ENCODE peak calls at places on chromosomes 11 and 22, in nine cellular contexts. Z is body of pancreas, E is GM20000, J is A549, R is astrocyte of the spinal cord, C is GM12865, B is breast epithelium, S is hepatocyte, T is esophagus squamous epithelium. I is an unnamed sample.

GRCh38 chr11:120911943-120912342 is 112.0 kb upstream of the TBCEL start:
- DNase-seq in Z (no peak), E (no peak), J (no peak), R (no peak), C (no peak), B (no peak), S (no peak), T (no peak), I (no peak)

GRCh38 chr11:13341028-13341427 is 63.4 kb downstream of the BMAL1 start:
- DNase-seq in Z (no peak), E (no peak), J (no peak), R (no peak), C (no peak), B (no peak), S (no peak), T (no peak), I (no peak)

GRCh38 chr11:44434191-44434590 is 124.3 kb upstream of the ALX4 start:
- DNase-seq in Z (no peak), E (no peak), J (no peak), R (no peak), C (no peak), B (no peak), S (no peak), T (no peak), I (no peak)

GRCh38 chr11:129023968-129024676 is 81.5 kb upstream of the TP53AIP1 start:
- DNase-seq in Z (peak), E (no peak), J (no peak), R (peak), C (no peak), B (peak), S (peak), T (no peak), I (no peak)

GRCh38 chr11:17747131-17747955 is 12.8 kb downstream of the KCNC1 start:
- DNase-seq in Z (no peak), E (no peak), J (no peak), R (no peak), C (no peak), B (peak), S (no peak), T (no peak), I (no peak)

GRCh38 chr11:74574563-74574962 is 17.8 kb upstream of the POLD3 start:
- DNase-seq in Z (no peak), E (no peak), J (no peak), R (no peak), C (no peak), B (no peak), S (no peak), T (no peak), I (no peak)

GRCh38 chr11:14643697-14644395 is at the start of gene PDE3B:
- DNase-seq in Z (peak), E (peak), J (peak), R (peak), C (peak), B (peak), S (peak), T (no peak), I (peak)

GRCh38 chr11:122758974-122759373 is 79.3 kb upstream of the CRTAM start:
- DNase-seq in Z (no peak), E (no peak), J (no peak), R (peak), C (no peak), B (no peak), S (no peak), T (no peak), I (peak)

GRCh38 chr11:76153609-76153949 is 52.7 kb downstream of the WNT11 start:
- DNase-seq in Z (no peak), E (no peak), J (no peak), R (no peak), C (no peak), B (no peak), S (no peak), T (no peak), I (no peak)

GRCh38 chr22:19448739-19449421 is 1.4 kb upstream of the C22orf39 start:
- DNase-seq in Z (no peak), E (peak), J (no peak), R (no peak), C (peak), B (no peak), S (no peak), T (no peak), I (peak)

GRCh38 chr11:70301191-70301590 is 30.7 kb downstream of the PPFIA1 start:
- DNase-seq in Z (no peak), E (no peak), J (no peak), R (no peak), C (no peak), B (no peak), S (no peak), T (no peak), I (no peak)

GRCh38 chr11:128776088-128776433 is 82.2 kb downstream of the FLI1 start:
- DNase-seq in Z (no peak), E (no peak), J (no peak), R (no peak), C (peak), B (no peak), S (no peak), T (no peak), I (peak)

GRCh38 chr11:130323452-130324448 is 9.0 kb upstream of the ZBTB44 start:
- DNase-seq in Z (no peak), E (no peak), J (no peak), R (no peak), C (no peak), B (no peak), S (no peak), T (no peak), I (no peak)

GRCh38 chr11:122874991-122875390 is 7.6 kb upstream of the JHY start:
- DNase-seq in Z (no peak), E (no peak), J (no peak), R (no peak), C (peak), B (no peak), S (no peak), T (no peak), I (no peak)

GRCh38 chr22:19929586-19930302 is 11.8 kb upstream of the COMT start:
- DNase-seq in Z (no peak), E (no peak), J (no peak), R (no peak), C (no peak), B (no peak), S (no peak), T (no peak), I (no peak)

GRCh38 chr11:17421781-17422180 is 33.3 kb upstream of the KCNJ11 start:
- DNase-seq in Z (no peak), E (no peak), J (no peak), R (no peak), C (no peak), B (no peak), S (no peak), T (no peak), I (no peak)

GRCh38 chr11:13294771-13295579 is 17.4 kb downstream of the BMAL1 start:
- DNase-seq in Z (no peak), E (no peak), J (no peak), R (no peak), C (no peak), B (no peak), S (no peak), T (no peak), I (no peak)

GRCh38 chr11:36774603-36775002 is 176.6 kb upstream of the RAG2 start:
- DNase-seq in Z (no peak), E (no peak), J (no peak), R (no peak), C (no peak), B (no peak), S (no peak), T (no peak), I (no peak)

GRCh38 chr22:48798281-48799226 is 1029.1 kb downstream of the BRD1 start:
- DNase-seq in Z (no peak), E (no peak), J (no peak), R (no peak), C (no peak), B (no peak), S (no peak), T (no peak), I (no peak)

GRCh38 chr11:24723231-24723630 is 226.4 kb downstream of the LUZP2 start:
- DNase-seq in Z (no peak), E (no peak), J (no peak), R (no peak), C (no peak), B (no peak), S (no peak), T (no peak), I (no peak)

GRCh38 chr11:12274558-12275197 is 102.7 kb upstream of the PARVA start:
- DNase-seq in Z (peak), E (no peak), J (no peak), R (peak), C (no peak), B (peak), S (no peak), T (no peak), I (peak)

GRCh38 chr22:20229916-20230775 is 38.0 kb downstream of the RTN4R start:
- DNase-seq in Z (no peak), E (no peak), J (no peak), R (no peak), C (no peak), B (no peak), S (no peak), T (no peak), I (no peak)

GRCh38 chr11:6351782-6352181 is 31.5 kb upstream of the CAVIN3 start:
- DNase-seq in Z (no peak), E (no peak), J (no peak), R (no peak), C (no peak), B (no peak), S (no peak), T (no peak), I (peak)

GRCh38 chr22:46042786-46043185 is 65.8 kb upstream of the WNT7B start:
- DNase-seq in Z (peak), E (no peak), J (no peak), R (no peak), C (no peak), B (peak), S (no peak), T (no peak), I (no peak)

GRCh38 chr11:14423633-14424032 is 64.7 kb upstream of the RRAS2 start:
- DNase-seq in Z (no peak), E (no peak), J (no peak), R (peak), C (no peak), B (no peak), S (no peak), T (no peak), I (no peak)

GRCh38 chr11:104106136-104106754 is 57.7 kb downstream of the PDGFD start:
- DNase-seq in Z (no peak), E (no peak), J (no peak), R (no peak), C (no peak), B (no peak), S (no peak), T (no peak), I (no peak)

GRCh38 chr22:41998361-41999261 is at the start of gene WBP2NL:
- DNase-seq in Z (peak), E (peak), J (peak), R (peak), C (peak), B (peak), S (no peak), T (peak), I (peak)

GRCh38 chr11:57190548-57190947 is 8.8 kb downstream of the LRRC55 start:
- DNase-seq in Z (no peak), E (no peak), J (no peak), R (no peak), C (no peak), B (no peak), S (no peak), T (no peak), I (no peak)

GRCh38 chr11:30002157-30002556 is 14.7 kb downstream of the KCNA4 start:
- DNase-seq in Z (no peak), E (no peak), J (no peak), R (no peak), C (no peak), B (no peak), S (no peak), T (no peak), I (no peak)

GRCh38 chr11:102849319-102849718 is 5.9 kb upstream of the MMP3 start:
- DNase-seq in Z (no peak), E (no peak), J (no peak), R (peak), C (no peak), B (no peak), S (no peak), T (no peak), I (no peak)

GRCh38 chr22:29625090-29625825 is 21.8 kb downstream of the NF2 start:
- DNase-seq in Z (peak), E (peak), J (peak), R (peak), C (peak), B (no peak), S (peak), T (no peak), I (peak)

GRCh38 chr22:41479671-41480396 is 10.9 kb downstream of the ACO2 start:
- DNase-seq in Z (no peak), E (no peak), J (no peak), R (peak), C (no peak), B (no peak), S (peak), T (no peak), I (no peak)

GRCh38 chr11:122140535-122140934 is 24.5 kb upstream of the BLID start:
- DNase-seq in Z (no peak), E (no peak), J (no peak), R (peak), C (no peak), B (no peak), S (no peak), T (no peak), I (no peak)

GRCh38 chr11:47348859-47349258 is 3.6 kb downstream of the MYBPC3 start:
- DNase-seq in Z (no peak), E (no peak), J (peak), R (peak), C (peak), B (no peak), S (no peak), T (no peak), I (peak)

GRCh38 chr11:132058211-132058772 is 687.9 kb downstream of the NTM start:
- DNase-seq in Z (no peak), E (no peak), J (no peak), R (peak), C (no peak), B (no peak), S (no peak), T (no peak), I (no peak)

GRCh38 chr11:1555713-1556153 is 16.3 kb downstream of the DUSP8 start:
- DNase-seq in Z (no peak), E (no peak), J (no peak), R (no peak), C (no peak), B (no peak), S (no peak), T (no peak), I (no peak)

GRCh38 chr11:1557168-1557884 is 14.7 kb downstream of the DUSP8 start:
- DNase-seq in Z (no peak), E (no peak), J (no peak), R (no peak), C (no peak), B (no peak), S (no peak), T (no peak), I (no peak)

GRCh38 chr11:1556278-1557167 is 15.5 kb downstream of the DUSP8 start:
- DNase-seq in Z (no peak), E (no peak), J (no peak), R (no peak), C (no peak), B (no peak), S (no peak), T (no peak), I (no peak)

GRCh38 chr11:1554981-1555712 is 16.9 kb downstream of the DUSP8 start:
- DNase-seq in Z (no peak), E (no peak), J (no peak), R (no peak), C (no peak), B (no peak), S (no peak), T (no peak), I (no peak)

GRCh38 chr11:1553808-1554594 is 18.1 kb downstream of the DUSP8 start:
- DNase-seq in Z (peak), E (no peak), J (no peak), R (no peak), C (no peak), B (no peak), S (peak), T (no peak), I (no peak)
- TF ChIP-seq CTCF in Z (peak), E (no peak), J (no peak), R (no peak), C (no peak), B (no peak), S (peak), T (no peak), I (no peak)

GRCh38 chr11:118295834-118296454 is 8.6 kb upstream of the CD3E start:
- DNase-seq in Z (peak), E (no peak), J (no peak), R (peak), C (peak), B (no peak), S (peak), T (no peak), I (peak)
- TF ChIP-seq CTCF in Z (peak), E (peak), J (peak), R (peak), C (peak), B (no peak), S (peak), T (peak), I (peak)

DNA sequence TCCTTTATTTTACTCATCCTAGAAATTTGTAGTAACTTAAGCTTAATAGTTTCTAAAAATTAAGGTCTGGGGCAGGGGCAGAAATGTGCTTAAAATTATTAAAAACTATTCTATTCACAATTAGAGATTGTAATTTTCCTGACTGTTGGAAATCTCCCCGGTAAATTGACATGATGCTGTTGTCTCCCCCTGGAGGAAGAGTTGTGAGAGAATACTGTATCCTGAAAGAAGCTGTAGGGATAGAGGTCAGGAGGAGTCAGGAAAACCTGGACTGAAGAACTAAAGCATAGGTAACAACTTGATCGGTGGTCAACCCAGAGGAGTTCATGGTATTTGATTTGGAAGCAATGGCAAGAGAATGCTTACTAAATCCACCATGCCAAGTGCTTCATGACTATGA is 16.2 kb upstream of the ESAM start:
- DNase-seq in Z (no peak), E (no peak), J (peak), R (no peak), C (no peak), B (no peak), S (no peak), T (no peak), I (no peak)
- TF ChIP-seq CTCF in Z (no peak), E (no peak), J (peak), R (peak), C (no peak), B (no peak), S (no peak), T (no peak), I (no peak)

GRCh38 chr11:105219269-105219668 is 79.7 kb upstream of the CARD18 start:
- DNase-seq in Z (no peak), E (no peak), J (no peak), R (no peak), C (peak), B (no peak), S (no peak), T (no peak), I (no peak)
- TF ChIP-seq CTCF in Z (no peak), E (no peak), J (no peak), R (no peak), C (no peak), B (no peak), S (no peak), T (no peak), I (no peak)

I was measured in activated CD8-positive, alpha-beta T cell treated with anti-CD3 and anti-CD28 coated beads for 36 hours.